ENCODE peak calls at places on chromosomes 11 and 22, in eight cellular contexts. One of them, this sample, is unnamed.
A peak's percentile ranks its signal among the peaks of the same experiment; 100 is the strongest.

GRCh38 chr11:130209128-130209932 is 49.7 kb downstream of the ST14 start:
- DNase-seq in iris pigment epithelial cell: no peak
- DNase-seq in WTC11: peak; percentile 9
- DNase-seq in breast epithelium: peak; percentile 16
- DNase-seq in AG08395: no peak
- DNase-seq in activated T-helper 1 cell treated with Interleukin-2 at 50 U/mL for 16 hours: no peak
- DNase-seq in T-helper 1 cell: no peak
- DNase-seq in fibroblast of pulmonary artery: no peak
- DNase-seq in this sample: no peak

GRCh38 chr11:96145163-96145585 is 197.8 kb downstream of the MAML2 start:
- DNase-seq in iris pigment epithelial cell: peak; percentile 89
- DNase-seq in WTC11: no peak
- DNase-seq in breast epithelium: no peak
- DNase-seq in AG08395: no peak
- DNase-seq in activated T-helper 1 cell treated with Interleukin-2 at 50 U/mL for 16 hours: no peak
- DNase-seq in T-helper 1 cell: no peak
- DNase-seq in fibroblast of pulmonary artery: peak; percentile 44
- DNase-seq in this sample: no peak

GRCh38 chr22:24807284-24807950 is 1.4 kb downstream of the SGSM1 start:
- DNase-seq in iris pigment epithelial cell: peak; percentile 14
- DNase-seq in WTC11: no peak
- DNase-seq in breast epithelium: peak; percentile 42
- DNase-seq in AG08395: no peak
- DNase-seq in activated T-helper 1 cell treated with Interleukin-2 at 50 U/mL for 16 hours: no peak
- DNase-seq in T-helper 1 cell: no peak
- DNase-seq in fibroblast of pulmonary artery: peak; percentile 18
- DNase-seq in this sample: no peak

GRCh38 chr11:101390539-101390938 is 193.3 kb downstream of the TRPC6 start:
- DNase-seq in iris pigment epithelial cell: peak; percentile 10
- DNase-seq in WTC11: no peak
- DNase-seq in breast epithelium: no peak
- DNase-seq in AG08395: no peak
- DNase-seq in activated T-helper 1 cell treated with Interleukin-2 at 50 U/mL for 16 hours: no peak
- DNase-seq in T-helper 1 cell: no peak
- DNase-seq in fibroblast of pulmonary artery: peak; percentile 16
- DNase-seq in this sample: no peak

GRCh38 chr11:61695917-61696316 is 15.7 kb downstream of the DAGLA start:
- DNase-seq in iris pigment epithelial cell: peak; percentile 78
- DNase-seq in WTC11: no peak
- DNase-seq in breast epithelium: peak; percentile 95
- DNase-seq in AG08395: peak; percentile 79
- DNase-seq in activated T-helper 1 cell treated with Interleukin-2 at 50 U/mL for 16 hours: peak; percentile 83
- DNase-seq in T-helper 1 cell: peak; percentile 86
- DNase-seq in fibroblast of pulmonary artery: peak; percentile 61
- DNase-seq in this sample: peak; percentile 28

GRCh38 chr11:35173620-35174278 is 34.8 kb downstream of the CD44 start:
- DNase-seq in iris pigment epithelial cell: no peak
- DNase-seq in WTC11: no peak
- DNase-seq in breast epithelium: no peak
- DNase-seq in AG08395: no peak
- DNase-seq in activated T-helper 1 cell treated with Interleukin-2 at 50 U/mL for 16 hours: no peak
- DNase-seq in T-helper 1 cell: no peak
- DNase-seq in fibroblast of pulmonary artery: no peak
- DNase-seq in this sample: peak; percentile 8

GRCh38 chr11:30333405-30333804 is 10.5 kb downstream of the ARL14EP start:
- DNase-seq in iris pigment epithelial cell: peak; percentile 47
- DNase-seq in WTC11: no peak
- DNase-seq in breast epithelium: no peak
- DNase-seq in AG08395: no peak
- DNase-seq in activated T-helper 1 cell treated with Interleukin-2 at 50 U/mL for 16 hours: no peak
- DNase-seq in T-helper 1 cell: no peak
- DNase-seq in fibroblast of pulmonary artery: peak; percentile 37
- DNase-seq in this sample: no peak

GRCh38 chr22:42344391-42344861 is 74.0 kb upstream of the TCF20 start:
- DNase-seq in iris pigment epithelial cell: peak; percentile 14
- DNase-seq in WTC11: peak; percentile 63
- DNase-seq in breast epithelium: no peak
- DNase-seq in AG08395: peak; percentile 67
- DNase-seq in activated T-helper 1 cell treated with Interleukin-2 at 50 U/mL for 16 hours: no peak
- DNase-seq in T-helper 1 cell: no peak
- DNase-seq in fibroblast of pulmonary artery: no peak
- DNase-seq in this sample: no peak

GRCh38 chr11:114311946-114312345 is 15.7 kb downstream of the NNMT start:
- DNase-seq in iris pigment epithelial cell: no peak
- DNase-seq in WTC11: no peak
- DNase-seq in breast epithelium: no peak
- DNase-seq in AG08395: no peak
- DNase-seq in activated T-helper 1 cell treated with Interleukin-2 at 50 U/mL for 16 hours: no peak
- DNase-seq in T-helper 1 cell: no peak
- DNase-seq in fibroblast of pulmonary artery: peak; percentile 25
- DNase-seq in this sample: no peak

GRCh38 chr11:12746593-12747097 is 72.4 kb downstream of the TEAD1 start:
- DNase-seq in iris pigment epithelial cell: peak; percentile 94
- DNase-seq in WTC11: peak; percentile 87
- DNase-seq in breast epithelium: peak; percentile 55
- DNase-seq in AG08395: no peak
- DNase-seq in activated T-helper 1 cell treated with Interleukin-2 at 50 U/mL for 16 hours: no peak
- DNase-seq in T-helper 1 cell: no peak
- DNase-seq in fibroblast of pulmonary artery: peak; percentile 93
- DNase-seq in this sample: no peak

GRCh38 chr11:65516135-65516968 is 8.5 kb upstream of the SCYL1 start:
- DNase-seq in iris pigment epithelial cell: no peak
- DNase-seq in WTC11: no peak
- DNase-seq in breast epithelium: no peak
- DNase-seq in AG08395: no peak
- DNase-seq in activated T-helper 1 cell treated with Interleukin-2 at 50 U/mL for 16 hours: no peak
- DNase-seq in T-helper 1 cell: no peak
- DNase-seq in fibroblast of pulmonary artery: no peak
- DNase-seq in this sample: no peak

GRCh38 chr11:70207531-70208131 is 4.5 kb downstream of the FADD start:
- DNase-seq in iris pigment epithelial cell: no peak
- DNase-seq in WTC11: no peak
- DNase-seq in breast epithelium: no peak
- DNase-seq in AG08395: no peak
- DNase-seq in activated T-helper 1 cell treated with Interleukin-2 at 50 U/mL for 16 hours: no peak
- DNase-seq in T-helper 1 cell: no peak
- DNase-seq in fibroblast of pulmonary artery: no peak
- DNase-seq in this sample: no peak

GRCh38 chr22:48594757-48595510 is 1232.7 kb downstream of the BRD1 start:
- DNase-seq in iris pigment epithelial cell: no peak
- DNase-seq in WTC11: no peak
- DNase-seq in breast epithelium: no peak
- DNase-seq in AG08395: no peak
- DNase-seq in activated T-helper 1 cell treated with Interleukin-2 at 50 U/mL for 16 hours: no peak
- DNase-seq in T-helper 1 cell: no peak
- DNase-seq in fibroblast of pulmonary artery: no peak
- DNase-seq in this sample: no peak

GRCh38 chr11:94740975-94741707 is 27.0 kb upstream of the AMOTL1 start:
- DNase-seq in iris pigment epithelial cell: peak; percentile 73
- DNase-seq in WTC11: peak; percentile 27
- DNase-seq in breast epithelium: peak; percentile 29
- DNase-seq in AG08395: peak; percentile 77
- DNase-seq in activated T-helper 1 cell treated with Interleukin-2 at 50 U/mL for 16 hours: no peak
- DNase-seq in T-helper 1 cell: no peak
- DNase-seq in fibroblast of pulmonary artery: peak; percentile 67
- DNase-seq in this sample: peak; percentile 3

GRCh38 chr11:119617343-119617713 is 111.7 kb downstream of the NECTIN1 start:
- DNase-seq in iris pigment epithelial cell: no peak
- DNase-seq in WTC11: no peak
- DNase-seq in breast epithelium: no peak
- DNase-seq in AG08395: no peak
- DNase-seq in activated T-helper 1 cell treated with Interleukin-2 at 50 U/mL for 16 hours: no peak
- DNase-seq in T-helper 1 cell: no peak
- DNase-seq in fibroblast of pulmonary artery: no peak
- DNase-seq in this sample: no peak

GRCh38 chr22:44307509-44308169 is 5.1 kb downstream of the SHISAL1 start:
- DNase-seq in iris pigment epithelial cell: no peak
- DNase-seq in WTC11: no peak
- DNase-seq in breast epithelium: no peak
- DNase-seq in AG08395: no peak
- DNase-seq in activated T-helper 1 cell treated with Interleukin-2 at 50 U/mL for 16 hours: no peak
- DNase-seq in T-helper 1 cell: no peak
- DNase-seq in fibroblast of pulmonary artery: no peak
- DNase-seq in this sample: no peak

GRCh38 chr22:36237462-36238347 is 1.6 kb downstream of the APOL2 start:
- DNase-seq in iris pigment epithelial cell: peak; percentile 53
- DNase-seq in WTC11: no peak
- DNase-seq in breast epithelium: no peak
- DNase-seq in AG08395: no peak
- DNase-seq in activated T-helper 1 cell treated with Interleukin-2 at 50 U/mL for 16 hours: no peak
- DNase-seq in T-helper 1 cell: no peak
- DNase-seq in fibroblast of pulmonary artery: peak; percentile 24
- DNase-seq in this sample: no peak

GRCh38 chr11:68314886-68315580 is 2.6 kb downstream of the LRP5 start:
- DNase-seq in iris pigment epithelial cell: peak; percentile 59
- DNase-seq in WTC11: no peak
- DNase-seq in breast epithelium: peak; percentile 57
- DNase-seq in AG08395: no peak
- DNase-seq in activated T-helper 1 cell treated with Interleukin-2 at 50 U/mL for 16 hours: no peak
- DNase-seq in T-helper 1 cell: no peak
- DNase-seq in fibroblast of pulmonary artery: no peak
- DNase-seq in this sample: no peak

GRCh38 chr11:111729441-111729840 is 36.7 kb downstream of the PPP2R1B start:
- DNase-seq in iris pigment epithelial cell: peak; percentile 18
- DNase-seq in WTC11: no peak
- DNase-seq in breast epithelium: no peak
- DNase-seq in AG08395: no peak
- DNase-seq in activated T-helper 1 cell treated with Interleukin-2 at 50 U/mL for 16 hours: no peak
- DNase-seq in T-helper 1 cell: no peak
- DNase-seq in fibroblast of pulmonary artery: no peak
- DNase-seq in this sample: no peak

GRCh38 chr11:47259178-47259977 is 1.6 kb downstream of the NR1H3 start:
- DNase-seq in iris pigment epithelial cell: no peak
- DNase-seq in WTC11: peak; percentile 80
- DNase-seq in breast epithelium: no peak
- DNase-seq in AG08395: peak; percentile 39
- DNase-seq in activated T-helper 1 cell treated with Interleukin-2 at 50 U/mL for 16 hours: no peak
- DNase-seq in T-helper 1 cell: no peak
- DNase-seq in fibroblast of pulmonary artery: peak; percentile 59
- DNase-seq in this sample: no peak

GRCh38 chr11:31812392-31813241 is 1.5 kb upstream of the PAX6 start:
- DNase-seq in iris pigment epithelial cell: no peak
- DNase-seq in WTC11: peak; percentile 37
- DNase-seq in breast epithelium: no peak
- DNase-seq in AG08395: no peak
- DNase-seq in activated T-helper 1 cell treated with Interleukin-2 at 50 U/mL for 16 hours: no peak
- DNase-seq in T-helper 1 cell: no peak
- DNase-seq in fibroblast of pulmonary artery: no peak
- DNase-seq in this sample: no peak

GRCh38 chr11:61978703-61979661 is 11.5 kb upstream of the FTH1 start:
- DNase-seq in iris pigment epithelial cell: peak; percentile 69
- DNase-seq in WTC11: no peak
- DNase-seq in breast epithelium: peak; percentile 33
- DNase-seq in AG08395: peak; percentile 67
- DNase-seq in activated T-helper 1 cell treated with Interleukin-2 at 50 U/mL for 16 hours: no peak
- DNase-seq in T-helper 1 cell: no peak
- DNase-seq in fibroblast of pulmonary artery: peak; percentile 91
- DNase-seq in this sample: no peak

GRCh38 chr22:48702573-48703264 is 1125.0 kb downstream of the BRD1 start:
- DNase-seq in iris pigment epithelial cell: no peak
- DNase-seq in WTC11: no peak
- DNase-seq in breast epithelium: peak; percentile 87
- DNase-seq in AG08395: no peak
- DNase-seq in activated T-helper 1 cell treated with Interleukin-2 at 50 U/mL for 16 hours: no peak
- DNase-seq in T-helper 1 cell: no peak
- DNase-seq in fibroblast of pulmonary artery: no peak
- DNase-seq in this sample: no peak

GRCh38 chr11:117678651-117679407 is 118.2 kb downstream of the DSCAML1 start:
- DNase-seq in iris pigment epithelial cell: no peak
- DNase-seq in WTC11: no peak
- DNase-seq in breast epithelium: peak; percentile 53
- DNase-seq in AG08395: no peak
- DNase-seq in activated T-helper 1 cell treated with Interleukin-2 at 50 U/mL for 16 hours: no peak
- DNase-seq in T-helper 1 cell: no peak
- DNase-seq in fibroblast of pulmonary artery: no peak
- DNase-seq in this sample: no peak

GRCh38 chr11:122910775-122911174 is 28.2 kb downstream of the JHY start:
- DNase-seq in iris pigment epithelial cell: peak; percentile 37
- DNase-seq in WTC11: no peak
- DNase-seq in breast epithelium: no peak
- DNase-seq in AG08395: peak; percentile 28
- DNase-seq in activated T-helper 1 cell treated with Interleukin-2 at 50 U/mL for 16 hours: no peak
- DNase-seq in T-helper 1 cell: no peak
- DNase-seq in fibroblast of pulmonary artery: peak; percentile 45
- DNase-seq in this sample: no peak

GRCh38 chr11:15622231-15622890 is 507.6 kb downstream of the INSC start:
- DNase-seq in iris pigment epithelial cell: no peak
- DNase-seq in WTC11: no peak
- DNase-seq in breast epithelium: no peak
- DNase-seq in AG08395: no peak
- DNase-seq in activated T-helper 1 cell treated with Interleukin-2 at 50 U/mL for 16 hours: no peak
- DNase-seq in T-helper 1 cell: no peak
- DNase-seq in fibroblast of pulmonary artery: no peak
- DNase-seq in this sample: no peak

GRCh38 chr22:43298062-43298801 is 44.9 kb downstream of the SCUBE1 start:
- DNase-seq in iris pigment epithelial cell: no peak
- DNase-seq in WTC11: no peak
- DNase-seq in breast epithelium: no peak
- DNase-seq in AG08395: no peak
- DNase-seq in activated T-helper 1 cell treated with Interleukin-2 at 50 U/mL for 16 hours: no peak
- DNase-seq in T-helper 1 cell: no peak
- DNase-seq in fibroblast of pulmonary artery: no peak
- DNase-seq in this sample: no peak

GRCh38 chr11:1222491-1223345 is at the start of gene MUC5B:
- DNase-seq in iris pigment epithelial cell: no peak
- DNase-seq in WTC11: peak; percentile 8
- DNase-seq in breast epithelium: no peak
- DNase-seq in AG08395: no peak
- DNase-seq in activated T-helper 1 cell treated with Interleukin-2 at 50 U/mL for 16 hours: no peak
- DNase-seq in T-helper 1 cell: no peak
- DNase-seq in fibroblast of pulmonary artery: no peak
- DNase-seq in this sample: no peak

GRCh38 chr11:4049006-4049405 is 45.6 kb upstream of the RRM1 start:
- DNase-seq in iris pigment epithelial cell: no peak
- DNase-seq in WTC11: no peak
- DNase-seq in breast epithelium: no peak
- DNase-seq in AG08395: no peak
- DNase-seq in activated T-helper 1 cell treated with Interleukin-2 at 50 U/mL for 16 hours: no peak
- DNase-seq in T-helper 1 cell: no peak
- DNase-seq in fibroblast of pulmonary artery: peak; percentile 58
- DNase-seq in this sample: no peak

GRCh38 chr22:20186871-20187546 is 36.2 kb upstream of the CCDC188 start:
- DNase-seq in iris pigment epithelial cell: no peak
- DNase-seq in WTC11: no peak
- DNase-seq in breast epithelium: no peak
- DNase-seq in AG08395: no peak
- DNase-seq in activated T-helper 1 cell treated with Interleukin-2 at 50 U/mL for 16 hours: no peak
- DNase-seq in T-helper 1 cell: no peak
- DNase-seq in fibroblast of pulmonary artery: no peak
- DNase-seq in this sample: no peak

GRCh38 chr11:18853086-18853720 is 61.6 kb upstream of the PTPN5 start:
- DNase-seq in iris pigment epithelial cell: peak; percentile 41
- DNase-seq in WTC11: peak; percentile 36
- DNase-seq in breast epithelium: no peak
- DNase-seq in AG08395: no peak
- DNase-seq in activated T-helper 1 cell treated with Interleukin-2 at 50 U/mL for 16 hours: no peak
- DNase-seq in T-helper 1 cell: no peak
- DNase-seq in fibroblast of pulmonary artery: peak; percentile 44
- DNase-seq in this sample: no peak

GRCh38 chr22:19886605-19887250 is 32.1 kb upstream of the GNB1L start:
- DNase-seq in iris pigment epithelial cell: peak; percentile 76
- DNase-seq in WTC11: peak; percentile 9
- DNase-seq in breast epithelium: no peak
- DNase-seq in AG08395: peak; percentile 65
- DNase-seq in activated T-helper 1 cell treated with Interleukin-2 at 50 U/mL for 16 hours: no peak
- DNase-seq in T-helper 1 cell: no peak
- DNase-seq in fibroblast of pulmonary artery: peak; percentile 37
- DNase-seq in this sample: no peak

GRCh38 chr11:78952866-78953265 is 378.2 kb upstream of the NARS2 start:
- DNase-seq in iris pigment epithelial cell: no peak
- DNase-seq in WTC11: no peak
- DNase-seq in breast epithelium: no peak
- DNase-seq in AG08395: no peak
- DNase-seq in activated T-helper 1 cell treated with Interleukin-2 at 50 U/mL for 16 hours: no peak
- DNase-seq in T-helper 1 cell: no peak
- DNase-seq in fibroblast of pulmonary artery: no peak
- DNase-seq in this sample: no peak

GRCh38 chr22:35844886-35845285 is 127.2 kb downstream of the APOL5 start:
- DNase-seq in iris pigment epithelial cell: no peak
- DNase-seq in WTC11: no peak
- DNase-seq in breast epithelium: no peak
- DNase-seq in AG08395: no peak
- DNase-seq in activated T-helper 1 cell treated with Interleukin-2 at 50 U/mL for 16 hours: no peak
- DNase-seq in T-helper 1 cell: no peak
- DNase-seq in fibroblast of pulmonary artery: no peak
- DNase-seq in this sample: no peak

This sample was measured in memory B cell.